ENCODE peak calls at places on chromosomes 1 and 21, in five cellular contexts. One of them, this sample, is unnamed.

GRCh38 chr1:84353665-84354064 is 44.6 kb upstream of the DNASE2B start:
- DNase-seq in stimulated activated CD8-positive, alpha-beta memory T cell treated with anti-CD3 and anti-CD28 coated beads, Interleukin-2, amount 100 ng/mL, for 48 hours: no peak
- DNase-seq in WTC11: no peak
- DNase-seq in fibroblast of lung: peak; percentile 93
- DNase-seq in upper lobe of right lung: no peak
- DNase-seq in this sample: no peak

GRCh38 chr21:32334980-32335471 is 36.4 kb downstream of the MRAP start:
- DNase-seq in stimulated activated CD8-positive, alpha-beta memory T cell treated with anti-CD3 and anti-CD28 coated beads, Interleukin-2, amount 100 ng/mL, for 48 hours: no peak
- DNase-seq in upper lobe of right lung: no peak
- DNase-seq in fibroblast of lung: peak; percentile 56
- DNase-seq in WTC11: no peak
- DNase-seq in this sample: no peak

GRCh38 chr1:179881642-179882252 is 338 bp upstream of the TOR1AIP1 start:
- DNase-seq in WTC11: no peak
- DNase-seq in stimulated activated CD8-positive, alpha-beta memory T cell treated with anti-CD3 and anti-CD28 coated beads, Interleukin-2, amount 100 ng/mL, for 48 hours: no peak
- DNase-seq in upper lobe of right lung: no peak
- DNase-seq in fibroblast of lung: peak; percentile 94
- DNase-seq in this sample: no peak

GRCh38 chr1:30043731-30044408 is 679.5 kb downstream of the MATN1 start:
- DNase-seq in fibroblast of lung: no peak
- DNase-seq in upper lobe of right lung: peak; percentile 42
- DNase-seq in WTC11: no peak
- DNase-seq in stimulated activated CD8-positive, alpha-beta memory T cell treated with anti-CD3 and anti-CD28 coated beads, Interleukin-2, amount 100 ng/mL, for 48 hours: no peak
- DNase-seq in this sample: no peak

GRCh38 chr21:33202464-33203363 is 27.0 kb upstream of the IFNAR2 start:
- DNase-seq in fibroblast of lung: no peak
- DNase-seq in upper lobe of right lung: no peak
- DNase-seq in WTC11: no peak
- DNase-seq in stimulated activated CD8-positive, alpha-beta memory T cell treated with anti-CD3 and anti-CD28 coated beads, Interleukin-2, amount 100 ng/mL, for 48 hours: no peak
- DNase-seq in this sample: no peak

GRCh38 chr1:102085896-102086295 is 89.2 kb upstream of the OLFM3 start:
- DNase-seq in stimulated activated CD8-positive, alpha-beta memory T cell treated with anti-CD3 and anti-CD28 coated beads, Interleukin-2, amount 100 ng/mL, for 48 hours: no peak
- DNase-seq in WTC11: no peak
- DNase-seq in upper lobe of right lung: no peak
- DNase-seq in fibroblast of lung: no peak
- DNase-seq in this sample: no peak

GRCh38 chr1:1997561-1997960 is 6.0 kb downstream of the CFAP74 start:
- DNase-seq in fibroblast of lung: no peak
- DNase-seq in WTC11: no peak
- DNase-seq in stimulated activated CD8-positive, alpha-beta memory T cell treated with anti-CD3 and anti-CD28 coated beads, Interleukin-2, amount 100 ng/mL, for 48 hours: no peak
- DNase-seq in upper lobe of right lung: no peak
- DNase-seq in this sample: no peak

GRCh38 chr1:27006683-27007082 is 6.0 kb downstream of the TENT5B start:
- DNase-seq in WTC11: no peak
- DNase-seq in stimulated activated CD8-positive, alpha-beta memory T cell treated with anti-CD3 and anti-CD28 coated beads, Interleukin-2, amount 100 ng/mL, for 48 hours: no peak
- DNase-seq in fibroblast of lung: no peak
- DNase-seq in upper lobe of right lung: peak; percentile 81
- DNase-seq in this sample: no peak

GRCh38 chr1:164754088-164754600 is 195.2 kb downstream of the PBX1 start:
- DNase-seq in stimulated activated CD8-positive, alpha-beta memory T cell treated with anti-CD3 and anti-CD28 coated beads, Interleukin-2, amount 100 ng/mL, for 48 hours: no peak
- DNase-seq in WTC11: no peak
- DNase-seq in fibroblast of lung: peak; percentile 83
- DNase-seq in upper lobe of right lung: no peak
- DNase-seq in this sample: no peak

GRCh38 chr1:197910120-197911110 is 6.8 kb upstream of the LHX9 start:
- DNase-seq in stimulated activated CD8-positive, alpha-beta memory T cell treated with anti-CD3 and anti-CD28 coated beads, Interleukin-2, amount 100 ng/mL, for 48 hours: no peak
- DNase-seq in upper lobe of right lung: no peak
- DNase-seq in fibroblast of lung: no peak
- DNase-seq in WTC11: no peak
- DNase-seq in this sample: no peak

GRCh38 chr1:42186172-42186571 is 21.6 kb upstream of the GUCA2A start:
- DNase-seq in fibroblast of lung: peak; percentile 81
- DNase-seq in upper lobe of right lung: no peak
- DNase-seq in stimulated activated CD8-positive, alpha-beta memory T cell treated with anti-CD3 and anti-CD28 coated beads, Interleukin-2, amount 100 ng/mL, for 48 hours: no peak
- DNase-seq in WTC11: no peak
- DNase-seq in this sample: no peak

GRCh38 chr1:99648107-99648506 is 2.2 kb downstream of the PALMD start:
- DNase-seq in stimulated activated CD8-positive, alpha-beta memory T cell treated with anti-CD3 and anti-CD28 coated beads, Interleukin-2, amount 100 ng/mL, for 48 hours: no peak
- DNase-seq in upper lobe of right lung: peak; percentile 57
- DNase-seq in WTC11: peak; percentile 16
- DNase-seq in fibroblast of lung: peak; percentile 29
- DNase-seq in this sample: peak; percentile 79

GRCh38 chr1:56798053-56798471 is 21.1 kb downstream of the FYB2 start:
- DNase-seq in fibroblast of lung: peak; percentile 71
- DNase-seq in WTC11: no peak
- DNase-seq in stimulated activated CD8-positive, alpha-beta memory T cell treated with anti-CD3 and anti-CD28 coated beads, Interleukin-2, amount 100 ng/mL, for 48 hours: no peak
- DNase-seq in upper lobe of right lung: no peak
- DNase-seq in this sample: no peak

This sample was measured in psoas muscle.